ENCODE peak calls at places on chromosomes 11 and 22, in five cellular contexts. C is psoas muscle, V is mesenchymal stem cell, F is uterus, P is H9. U is an unnamed sample. For H3K4me1 and H3K27me3, the result is how much of the 10 kb centered on the place peaks cover.

GRCh38 chr22:19728836-19729235 is 5.5 kb downstream of the GP1BB start:
- DNase-seq in V (no peak), F (no peak), C (no peak), P (no peak), U (no peak)

GRCh38 chr22:45638834-45639746 is 32.5 kb upstream of the ATXN10 start:
- DNase-seq in F (peak), C (peak), P (no peak), V (peak), U (no peak)

GRCh38 chr11:102449651-102450570 is 2.7 kb downstream of the TMEM123 start:
- DNase-seq in C (no peak), V (no peak), F (no peak), P (no peak), U (no peak)

GRCh38 chr11:773425-773824 is 3.9 kb downstream of the GATD1 start:
- DNase-seq in C (no peak), V (no peak), F (no peak), P (no peak), U (no peak)

GRCh38 chr11:69352715-69353325 is 58.9 kb downstream of the MYEOV start:
- DNase-seq in C (no peak), V (peak), F (no peak), P (no peak), U (no peak)

GRCh38 chr11:110679323-110679980 is 32.8 kb downstream of the ARHGAP20 start:
- DNase-seq in C (no peak), V (peak), P (no peak), F (no peak), U (no peak)

GRCh38 chr11:68215087-68215445 is 2.0 kb upstream of the KMT5B start:
- DNase-seq in P (peak), V (no peak), F (no peak), C (no peak), U (no peak)

GRCh38 chr11:131823772-131824171 is 453.4 kb downstream of the NTM start:
- DNase-seq in C (no peak), V (no peak), F (no peak), P (no peak), U (no peak)

GRCh38 chr22:41096841-41097240 is 4.4 kb downstream of the EP300 start:
- DNase-seq in F (no peak), V (no peak), P (no peak), C (no peak), U (no peak)

GRCh38 chr22:41094036-41094435 is 1.6 kb downstream of the EP300 start:
- DNase-seq in P (no peak), C (no peak), F (no peak), V (peak), U (no peak)

GRCh38 chr22:41096391-41096790 is 4.0 kb downstream of the EP300 start:
- DNase-seq in F (no peak), P (no peak), C (no peak), V (no peak), U (no peak)

DNA sequence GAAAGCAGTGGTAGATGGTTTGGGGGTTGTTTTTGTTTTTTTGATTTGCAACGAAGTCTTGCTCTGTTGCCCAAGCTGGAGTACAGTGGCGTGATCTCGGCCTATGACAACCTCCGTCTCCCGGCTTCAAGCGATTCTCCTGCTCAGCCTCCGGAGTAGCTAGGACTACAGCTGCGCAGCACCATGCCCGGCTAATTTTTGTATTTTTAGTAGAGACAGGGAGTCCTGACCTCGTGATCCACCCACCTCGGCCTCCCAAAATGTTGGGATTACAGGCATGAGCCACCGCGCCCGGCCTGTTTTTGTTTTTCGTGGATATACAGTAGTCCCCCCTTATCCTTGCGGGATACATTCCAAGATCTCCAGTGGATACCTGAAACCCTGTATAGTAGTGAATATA is 6.6 kb downstream of the EP300 start:
- DNase-seq in V (no peak), P (no peak), F (no peak), C (no peak), U (no peak)
- H3K4me1 ChIP-seq in V (under half), P (under half), F (under half), C (half or more), U (under half)

GRCh38 chr22:22721681-22722309 is 77.4 kb downstream of the GGTLC2 start:
- DNase-seq in P (no peak), C (no peak), F (no peak), V (peak), U (no peak)
- H3K27me3 ChIP-seq in P (under half), C (under half), F (under half), V (under half), U (under half)

GRCh38 chr11:34454308-34455032 is 15.7 kb downstream of the CAT start:
- DNase-seq in V (no peak), P (no peak), C (no peak), F (no peak), U (no peak)

GRCh38 chr11:34448223-34448994 is 9.7 kb downstream of the CAT start:
- DNase-seq in F (no peak), P (no peak), V (no peak), C (no peak), U (no peak)

GRCh38 chr11:34449013-34449412 is 10.3 kb downstream of the CAT start:
- DNase-seq in C (no peak), P (no peak), F (no peak), V (no peak), U (no peak)

GRCh38 chr11:34447044-34447443 is 8.3 kb downstream of the CAT start:
- DNase-seq in P (no peak), V (no peak), F (no peak), C (no peak), U (no peak)

GRCh38 chr11:34451053-34451452 is 12.3 kb downstream of the CAT start:
- DNase-seq in C (no peak), F (no peak), V (no peak), P (no peak), U (no peak)
- H3K4me1 ChIP-seq in C (under half), F (under half), V (under half), P (under half), U (under half)

DNA sequence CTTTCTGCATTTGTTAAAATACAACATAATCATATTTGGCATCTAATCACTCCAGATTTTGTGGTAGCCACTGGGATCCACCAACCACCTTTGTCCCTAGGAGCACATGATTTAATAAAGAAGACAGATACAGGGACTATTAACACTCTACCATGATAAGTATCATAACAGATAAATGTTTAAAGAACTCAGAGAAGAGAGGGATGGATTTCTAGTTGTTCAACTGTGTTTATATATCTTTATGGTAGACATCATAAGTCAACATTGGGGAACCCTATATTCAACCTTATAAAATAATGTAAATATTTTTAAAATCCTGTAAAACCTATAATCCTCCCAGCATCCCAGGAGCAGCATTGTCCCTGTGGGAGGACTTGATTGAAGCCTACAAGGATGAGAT is 2.5 kb upstream of the ENDOD1 start:
- DNase-seq in C (no peak), F (no peak), V (no peak), P (no peak), U (no peak)
- H3K27me3 ChIP-seq in C (under half), F (under half), V (under half), P (under half), U (under half)

DNA sequence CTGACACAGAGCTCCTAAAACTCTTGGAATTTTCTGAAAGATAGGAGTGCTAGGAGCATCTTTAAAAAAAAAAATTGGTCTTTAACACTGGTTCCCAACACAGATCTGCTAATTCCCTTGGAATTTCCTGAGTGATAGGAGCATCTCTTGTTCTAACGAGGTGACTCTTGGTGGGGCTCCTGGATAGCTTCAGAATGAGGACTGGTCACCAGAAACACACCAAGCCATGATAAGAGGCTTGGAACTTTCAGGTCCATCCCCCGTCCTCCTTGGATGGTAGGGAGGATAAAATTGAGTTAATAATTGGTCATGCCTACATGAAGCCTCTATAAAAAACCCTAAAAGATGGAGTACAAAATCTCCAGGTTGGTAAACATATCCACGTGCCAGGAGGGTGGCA is 64.5 kb upstream of the LDLRAD3 start:
- DNase-seq in V (no peak), P (no peak), C (no peak), F (no peak), U (no peak)
- H3K4me1 ChIP-seq in V (under half), P (under half), C (under half), F (under half), U (under half)

GRCh38 chr22:48643066-48643731 is 1184.5 kb downstream of the BRD1 start:
- DNase-seq in P (no peak), V (no peak), C (no peak), F (no peak), U (no peak)
- H3K27me3 ChIP-seq in P (under half), V (under half), C (under half), F (under half), U (under half)

GRCh38 chr22:44486538-44486937 is 11.5 kb downstream of the RTL6 start:
- DNase-seq in P (no peak), F (no peak), C (no peak), V (peak), U (no peak)

GRCh38 chr22:44488354-44488753 is 9.7 kb downstream of the RTL6 start:
- DNase-seq in F (no peak), C (no peak), V (no peak), P (no peak), U (no peak)

GRCh38 chr22:44483878-44484277 is 14.2 kb downstream of the RTL6 start:
- DNase-seq in F (no peak), P (no peak), C (no peak), V (no peak), U (no peak)

GRCh38 chr22:44485494-44485893 is 12.5 kb downstream of the RTL6 start:
- DNase-seq in V (no peak), C (no peak), F (no peak), P (no peak), U (no peak)

DNA sequence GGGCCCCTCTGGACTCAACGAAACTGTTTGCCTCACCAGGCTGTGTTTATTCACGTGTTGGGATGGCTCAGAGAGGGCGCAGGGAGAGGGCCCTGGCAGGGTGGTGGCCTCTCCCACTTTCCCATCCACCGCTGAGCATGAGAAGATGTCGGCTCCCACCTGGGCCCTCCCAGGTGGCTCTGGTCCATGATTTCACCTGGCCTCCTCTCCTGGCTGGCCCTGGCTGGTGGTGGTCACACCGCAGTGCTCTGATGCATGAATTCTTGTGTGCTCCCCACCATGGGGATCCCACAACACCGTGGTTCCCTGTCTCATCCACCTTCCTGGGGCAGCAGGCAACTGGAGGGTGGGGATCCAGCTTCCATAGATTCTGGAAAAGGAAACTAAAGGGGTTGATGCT is 13.4 kb downstream of the RTL6 start:
- DNase-seq in C (no peak), P (no peak), V (no peak), F (no peak), U (no peak)
- H3K4me1 ChIP-seq in C (under half), P (under half), V (under half), F (under half), U (under half)

GRCh38 chr11:16604784-16605439 is 133.5 kb upstream of the C11orf58 start:
- DNase-seq in V (peak), P (peak), C (peak), F (no peak), U (no peak)
- H3K27me3 ChIP-seq in V (half or more), P (half or more), C (under half), F (under half), U (half or more)

DNA sequence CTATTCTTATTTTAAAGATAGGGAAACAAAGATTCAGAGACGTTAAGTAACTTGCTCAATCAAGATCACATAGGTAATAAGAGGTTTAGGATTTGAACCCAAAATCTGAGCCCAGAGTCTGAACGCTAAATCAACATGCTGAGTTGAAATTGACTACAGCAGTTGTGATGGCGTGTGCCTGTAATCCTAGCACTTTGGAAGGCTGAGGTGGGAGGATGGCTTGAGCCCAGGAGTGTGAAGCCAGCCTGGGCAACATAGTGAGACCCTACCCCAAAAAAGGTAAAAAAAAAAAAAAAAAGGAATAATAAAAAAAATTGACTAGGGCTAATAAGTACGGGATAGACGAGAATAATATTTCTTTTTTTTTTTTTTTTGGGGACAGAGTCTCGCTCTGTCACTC is 1.4 kb upstream of the NR1H3 start:
- DNase-seq in C (no peak), F (no peak), V (no peak), P (no peak), U (no peak)
- H3K4me1 ChIP-seq in C (under half), F (under half), V (under half), P (under half), U (under half)

DNA sequence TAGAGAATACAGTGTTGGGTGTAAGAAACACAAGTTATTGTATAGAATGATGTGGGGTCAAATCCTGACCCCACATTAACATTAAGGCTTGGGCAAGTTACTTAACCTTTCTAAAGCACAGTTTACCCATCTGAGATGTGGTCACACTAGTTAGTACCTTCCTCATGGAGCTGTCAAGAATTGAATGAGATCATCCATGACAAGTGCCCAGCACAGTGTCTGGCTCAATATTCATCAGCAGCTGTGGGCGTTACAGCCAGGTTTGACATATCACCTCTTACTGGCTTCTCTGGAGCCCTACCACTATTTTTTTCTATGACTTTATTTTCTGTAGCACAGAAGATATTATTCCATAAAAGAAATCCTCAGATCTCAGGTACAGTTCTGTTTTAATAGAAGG is 57.2 kb downstream of the SC5D start:
- DNase-seq in C (no peak), F (no peak), P (no peak), V (no peak), U (no peak)
- H3K27me3 ChIP-seq in C (under half), F (under half), P (under half), V (half or more), U (under half)

U was measured in effector memory CD4-positive, alpha-beta T cell.